ENCODE peak calls at places on chromosomes 12 and 14, in ten cellular contexts. P, Y, T, H, V, U, B, R, K and C are unnamed samples.

GRCh38 chr14:72800296-72800695 is 93.6 kb downstream of the DPF3 start:
- DNase-seq in P (no peak), Y (no peak), T (no peak), H (no peak), V (no peak), U (no peak), B (no peak), R (no peak), K (no peak), C (peak)

GRCh38 chr12:43599066-43599465 is 47.1 kb upstream of the ADAMTS20 start:
- DNase-seq in P (no peak), Y (no peak), T (no peak), H (no peak), V (no peak), U (no peak), B (no peak), R (no peak), K (no peak), C (no peak)

GRCh38 chr12:126117502-126117901 is 1052.3 kb downstream of the AACS start:
- DNase-seq in P (no peak), Y (no peak), T (no peak), H (no peak), V (no peak), U (no peak), B (no peak), R (no peak), K (no peak), C (no peak)

GRCh38 chr12:68440068-68440581 is 108.0 kb upstream of the MDM1 start:
- DNase-seq in P (no peak), Y (no peak), T (no peak), H (no peak), V (no peak), U (no peak), B (no peak), R (peak), K (peak), C (no peak)

GRCh38 chr14:44462372-44462771 is 44.7 kb downstream of the FSCB start:
- DNase-seq in P (no peak), Y (no peak), T (no peak), H (no peak), V (no peak), U (no peak), B (no peak), R (no peak), K (no peak), C (no peak)

GRCh38 chr14:89342049-89342448 is 75.0 kb downstream of the FOXN3 start:
- DNase-seq in P (no peak), Y (no peak), T (no peak), H (no peak), V (no peak), U (no peak), B (no peak), R (no peak), K (no peak), C (no peak)

GRCh38 chr14:93619176-93619793 is 169.0 kb downstream of the PRIMA1 start:
- DNase-seq in P (peak), Y (peak), T (peak), H (no peak), V (no peak), U (peak), B (peak), R (peak), K (peak), C (no peak)

GRCh38 chr12:53660064-53660463 is 15.8 kb downstream of the ATP5MC2 start:
- DNase-seq in P (peak), Y (no peak), T (no peak), H (no peak), V (no peak), U (no peak), B (peak), R (no peak), K (no peak), C (no peak)

GRCh38 chr12:109915171-109916040 is 15.3 kb downstream of the TCHP start:
- DNase-seq in P (no peak), Y (no peak), T (no peak), H (no peak), V (no peak), U (no peak), B (no peak), R (no peak), K (no peak), C (no peak)

DNA sequence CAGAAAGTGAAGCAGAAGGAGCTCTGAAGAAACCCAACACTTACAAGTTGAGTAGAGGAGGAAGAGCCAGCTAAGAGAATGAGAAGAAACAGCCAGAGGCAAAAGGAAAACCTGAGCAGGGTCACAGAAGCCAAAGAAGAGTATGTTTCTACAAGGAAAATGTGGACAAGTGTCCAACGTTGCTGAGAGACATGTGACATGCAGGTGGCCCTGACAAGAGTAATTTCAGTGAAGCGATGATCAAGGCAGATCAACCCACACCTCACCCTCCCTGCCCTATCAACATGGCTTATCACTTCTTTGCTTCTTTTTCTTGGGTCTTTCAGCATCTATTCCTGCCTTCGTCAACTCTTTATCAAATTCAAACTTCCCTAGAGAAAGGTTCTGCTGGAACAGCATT is 68.3 kb downstream of the PPP2R5E start:
- DNase-seq in P (no peak), Y (no peak), T (no peak), H (no peak), V (no peak), U (no peak), B (no peak), R (no peak), K (no peak), C (no peak)
- TF ChIP-seq CTCF in P (no peak), Y (no peak), T (no peak), H (no peak), V (no peak), U (no peak), B (no peak), R (no peak), K (no peak), C (no peak)

DNA sequence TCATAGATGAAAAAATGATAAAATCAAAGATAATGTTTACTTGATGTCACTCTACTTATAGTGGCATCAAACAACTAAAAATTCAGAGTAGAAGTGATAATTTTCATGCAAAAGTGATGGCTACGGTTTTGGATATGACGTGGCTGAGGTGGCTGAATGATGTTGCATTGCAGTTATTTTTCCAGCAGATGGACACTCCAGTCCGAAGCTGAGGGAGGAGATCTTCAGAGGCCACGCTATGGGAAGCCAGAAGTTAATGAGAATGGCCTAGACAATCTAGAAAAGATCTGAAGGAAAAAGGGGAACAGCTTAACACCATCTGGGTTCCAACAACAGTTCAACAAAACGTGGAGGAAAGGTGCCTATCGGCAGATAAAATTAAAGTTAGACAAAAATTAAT is 279.8 kb downstream of the SOX5 start:
- DNase-seq in P (no peak), Y (no peak), T (no peak), H (no peak), V (no peak), U (no peak), B (no peak), R (no peak), K (no peak), C (no peak)
- TF ChIP-seq CTCF in P (no peak), Y (no peak), T (no peak), H (no peak), V (no peak), U (no peak), B (no peak), R (no peak), K (no peak), C (no peak)

GRCh38 chr14:69260979-69261605 is 1.1 kb downstream of the GALNT16 start:
- DNase-seq in P (peak), Y (peak), T (peak), H (peak), V (no peak), U (no peak), B (no peak), R (no peak), K (peak), C (no peak)
- TF ChIP-seq CTCF in P (peak), Y (peak), T (peak), H (peak), V (peak), U (peak), B (peak), R (peak), K (no peak), C (peak)

GRCh38 chr12:94641283-94641682 is 9.1 kb downstream of the TMCC3 start:
- DNase-seq in P (no peak), Y (no peak), T (no peak), H (no peak), V (no peak), U (no peak), B (no peak), R (no peak), K (no peak), C (no peak)
- TF ChIP-seq CTCF in P (no peak), Y (no peak), T (no peak), H (no peak), V (no peak), U (no peak), B (no peak), R (no peak), K (no peak), C (no peak)

GRCh38 chr14:23047751-23048693 is 6.0 kb downstream of the PSMB11 start:
- DNase-seq in P (no peak), Y (no peak), T (no peak), H (no peak), V (no peak), U (no peak), B (no peak), R (no peak), K (no peak), C (no peak)
- TF ChIP-seq CTCF in P (no peak), Y (no peak), T (no peak), H (no peak), V (no peak), U (no peak), B (no peak), R (no peak), K (no peak), C (no peak)

DNA sequence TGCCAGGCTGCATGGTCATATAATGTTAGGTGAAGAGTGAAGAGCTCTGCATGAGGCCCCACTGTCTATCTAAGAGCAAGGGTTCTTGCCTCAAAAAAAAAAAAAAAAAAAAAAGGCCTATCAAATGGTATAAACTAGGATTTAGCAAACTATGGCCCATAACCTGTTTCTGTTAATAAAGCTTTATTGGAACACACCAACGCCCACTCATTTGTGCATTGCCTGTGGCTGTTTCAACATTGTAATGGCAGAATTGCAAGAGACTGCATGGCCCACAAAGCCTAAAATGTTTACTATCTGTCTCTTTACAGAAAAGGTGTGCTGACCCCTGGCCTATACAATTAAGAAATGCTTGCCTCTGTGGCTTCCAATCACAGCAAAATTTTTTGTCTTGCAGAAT is 12.8 kb downstream of the PLEKHG7 start:
- DNase-seq in P (no peak), Y (no peak), T (no peak), H (no peak), V (no peak), U (no peak), B (no peak), R (no peak), K (no peak), C (no peak)
- TF ChIP-seq CTCF in P (no peak), Y (no peak), T (no peak), H (no peak), V (no peak), U (no peak), B (no peak), R (no peak), K (no peak), C (no peak)

GRCh38 chr12:58106185-58106584 is 164.8 kb downstream of the ATP23 start:
- DNase-seq in P (no peak), Y (no peak), T (no peak), H (no peak), V (no peak), U (no peak), B (no peak), R (no peak), K (no peak), C (no peak)

GRCh38 chr12:58099476-58099875 is 158.1 kb downstream of the ATP23 start:
- DNase-seq in P (no peak), Y (no peak), T (no peak), H (no peak), V (no peak), U (no peak), B (no peak), R (no peak), K (no peak), C (no peak)

GRCh38 chr12:58104443-58104842 is 163.1 kb downstream of the ATP23 start:
- DNase-seq in P (no peak), Y (no peak), T (no peak), H (no peak), V (no peak), U (no peak), B (no peak), R (no peak), K (no peak), C (no peak)

GRCh38 chr12:58105225-58106119 is 164.1 kb downstream of the ATP23 start:
- DNase-seq in P (peak), Y (no peak), T (no peak), H (no peak), V (no peak), U (no peak), B (peak), R (peak), K (no peak), C (no peak)
- TF ChIP-seq CTCF in P (no peak), Y (no peak), T (no peak), H (no peak), V (no peak), U (peak), B (peak), R (peak), K (no peak), C (no peak)

GRCh38 chr12:113051759-113052158 is 4.8 kb upstream of the DTX1 start:
- DNase-seq in P (no peak), Y (no peak), T (no peak), H (no peak), V (no peak), U (no peak), B (no peak), R (no peak), K (no peak), C (no peak)

GRCh38 chr12:113048716-113049127 is 7.8 kb upstream of the DTX1 start:
- DNase-seq in P (peak), Y (peak), T (peak), H (no peak), V (no peak), U (peak), B (peak), R (peak), K (peak), C (peak)

GRCh38 chr12:113050808-113051207 is 5.7 kb upstream of the DTX1 start:
- DNase-seq in P (no peak), Y (no peak), T (no peak), H (no peak), V (no peak), U (no peak), B (no peak), R (no peak), K (no peak), C (no peak)

GRCh38 chr12:113052326-113052725 is 4.2 kb upstream of the DTX1 start:
- DNase-seq in P (no peak), Y (no peak), T (no peak), H (no peak), V (no peak), U (no peak), B (no peak), R (no peak), K (no peak), C (no peak)

DNA sequence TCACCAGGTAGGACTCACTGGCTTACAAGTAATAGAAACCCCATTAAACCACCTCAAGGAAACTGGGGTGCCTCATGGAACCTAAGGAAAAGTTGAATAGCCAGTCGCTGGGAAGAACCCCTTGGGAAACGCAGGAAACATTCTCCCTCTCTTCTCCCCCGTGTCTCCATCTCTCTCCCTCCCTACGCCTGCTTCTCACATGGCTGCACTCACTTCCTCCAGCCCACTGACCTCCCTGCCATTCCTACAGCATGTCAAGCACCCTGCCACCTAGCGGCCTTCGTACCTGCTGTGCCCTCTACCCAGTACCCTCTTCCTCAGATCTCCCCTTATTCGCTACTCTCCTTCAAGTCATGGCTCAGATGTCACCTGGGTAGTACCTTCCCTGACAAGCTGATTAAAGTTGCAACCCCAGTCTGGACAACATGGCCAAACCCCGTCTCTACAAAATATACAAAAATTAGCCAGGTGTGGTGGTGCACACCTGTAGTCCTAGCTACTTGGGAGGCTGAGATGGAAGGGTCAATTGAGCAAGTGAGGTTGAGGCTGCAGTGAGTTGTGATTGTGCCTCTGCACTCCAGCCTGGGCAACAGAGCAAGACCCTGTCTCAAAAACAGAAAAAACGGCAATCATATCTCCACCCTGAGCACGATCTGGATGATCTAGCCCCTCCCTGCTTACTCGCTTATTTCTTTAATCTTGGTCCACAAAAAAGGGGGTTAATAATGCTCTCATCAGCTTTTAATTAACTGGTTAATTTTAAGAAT is 6.4 kb upstream of the DTX1 start:
- DNase-seq in P (peak), Y (peak), T (no peak), H (no peak), V (no peak), U (peak), B (peak), R (no peak), K (no peak), C (no peak)
- TF ChIP-seq CTCF in P (no peak), Y (peak), T (no peak), H (no peak), V (no peak), U (peak), B (peak), R (peak), K (no peak), C (no peak)